ENCODE peak calls at places on chromosome 18, in nine cellular contexts. U, V, P, Z, A, S, W, C and Y are unnamed samples. For H3K4me1, the result is how much of the 10 kb centered on the place peaks cover.

GRCh38 chr18:46243673-46244072 is 139.5 kb downstream of the HAUS1 start:
- DNase-seq in U (no peak), V (no peak), P (no peak), Z (no peak), A (no peak), S (no peak), W (no peak), C (no peak), Y (no peak)

GRCh38 chr18:74682141-74682997 is 84.7 kb downstream of the ZNF407 start:
- DNase-seq in U (no peak), V (no peak), P (no peak), Z (no peak), A (no peak), S (no peak), W (no peak), C (no peak), Y (no peak)

GRCh38 chr18:58800582-58800981 is 64.1 kb upstream of the ZNF532 start:
- DNase-seq in U (no peak), V (no peak), P (no peak), Z (no peak), A (no peak), S (no peak), W (no peak), C (no peak), Y (no peak)

GRCh38 chr18:68083131-68083530 is 566.6 kb upstream of the DSEL start:
- DNase-seq in U (no peak), V (no peak), P (no peak), Z (no peak), A (no peak), S (no peak), W (no peak), C (no peak), Y (no peak)

GRCh38 chr18:2964349-2965010 is 48.5 kb downstream of the LPIN2 start:
- DNase-seq in U (no peak), V (no peak), P (no peak), Z (no peak), A (no peak), S (no peak), W (no peak), C (no peak), Y (no peak)

GRCh38 chr18:25075793-25076192 is 276.2 kb downstream of the ZNF521 start:
- DNase-seq in U (no peak), V (no peak), P (no peak), Z (no peak), A (no peak), S (no peak), W (no peak), C (no peak), Y (no peak)

GRCh38 chr18:56807883-56808282 is 156.7 kb downstream of the WDR7 start:
- DNase-seq in U (no peak), V (no peak), P (no peak), Z (no peak), A (no peak), S (no peak), W (no peak), C (no peak), Y (no peak)

GRCh38 chr18:40088130-40088529 is 1866.9 kb upstream of the PIK3C3 start:
- DNase-seq in U (no peak), V (no peak), P (no peak), Z (no peak), A (no peak), S (no peak), W (no peak), C (no peak), Y (no peak)

GRCh38 chr18:76348267-76349066 is 146.6 kb downstream of the ZNF516 start:
- DNase-seq in U (no peak), V (no peak), P (peak), Z (no peak), A (peak), S (no peak), W (no peak), C (no peak), Y (peak)

GRCh38 chr18:11136241-11136640 is 13.1 kb downstream of the PIEZO2 start:
- DNase-seq in U (no peak), V (no peak), P (no peak), Z (no peak), A (no peak), S (no peak), W (no peak), C (no peak), Y (no peak)

GRCh38 chr18:45409971-45410370 is 205.3 kb upstream of the SLC14A2 start:
- DNase-seq in U (no peak), V (no peak), P (no peak), Z (no peak), A (no peak), S (no peak), W (no peak), C (no peak), Y (no peak)

GRCh38 chr18:50286391-50287027 is 983 bp downstream of the CXXC1 start:
- DNase-seq in U (peak), V (no peak), P (no peak), Z (peak), A (no peak), S (peak), W (peak), C (no peak), Y (no peak)

GRCh38 chr18:75489493-75490190 is 62.1 kb upstream of the SMIM21 start:
- DNase-seq in U (no peak), V (peak), P (no peak), Z (no peak), A (peak), S (peak), W (no peak), C (no peak), Y (no peak)

GRCh38 chr18:63261029-63261428 is 58.5 kb downstream of the BCL2 start:
- DNase-seq in U (no peak), V (no peak), P (no peak), Z (no peak), A (no peak), S (no peak), W (no peak), C (no peak), Y (no peak)

GRCh38 chr18:63260075-63260754 is 59.4 kb downstream of the BCL2 start:
- DNase-seq in U (no peak), V (no peak), P (no peak), Z (no peak), A (no peak), S (no peak), W (no peak), C (no peak), Y (no peak)

GRCh38 chr18:63257453-63257852 is 62.1 kb downstream of the BCL2 start:
- DNase-seq in U (no peak), V (no peak), P (no peak), Z (no peak), A (no peak), S (no peak), W (no peak), C (no peak), Y (no peak)

GRCh38 chr18:63258749-63259580 is 60.6 kb downstream of the BCL2 start:
- DNase-seq in U (no peak), V (no peak), P (no peak), Z (no peak), A (no peak), S (no peak), W (no peak), C (no peak), Y (no peak)

GRCh38 chr18:63259581-63259830 is 60.1 kb downstream of the BCL2 start:
- DNase-seq in U (no peak), V (no peak), P (no peak), Z (no peak), A (no peak), S (no peak), W (no peak), C (no peak), Y (no peak)
- H3K27ac ChIP-seq in U (no peak), V (no peak), P (peak), Z (peak), A (no peak), S (no peak), W (no peak), C (peak), Y (no peak)

GRCh38 chr18:8030201-8030600 is 463.1 kb downstream of the PTPRM start:
- DNase-seq in U (no peak), V (no peak), P (no peak), Z (no peak), A (no peak), S (no peak), W (no peak), C (no peak), Y (no peak)
- TF ChIP-seq EP300 in U (no peak), V (no peak), P (no peak), Z (no peak), A (no peak), S (no peak), W (no peak), C (no peak), Y (no peak)

DNA sequence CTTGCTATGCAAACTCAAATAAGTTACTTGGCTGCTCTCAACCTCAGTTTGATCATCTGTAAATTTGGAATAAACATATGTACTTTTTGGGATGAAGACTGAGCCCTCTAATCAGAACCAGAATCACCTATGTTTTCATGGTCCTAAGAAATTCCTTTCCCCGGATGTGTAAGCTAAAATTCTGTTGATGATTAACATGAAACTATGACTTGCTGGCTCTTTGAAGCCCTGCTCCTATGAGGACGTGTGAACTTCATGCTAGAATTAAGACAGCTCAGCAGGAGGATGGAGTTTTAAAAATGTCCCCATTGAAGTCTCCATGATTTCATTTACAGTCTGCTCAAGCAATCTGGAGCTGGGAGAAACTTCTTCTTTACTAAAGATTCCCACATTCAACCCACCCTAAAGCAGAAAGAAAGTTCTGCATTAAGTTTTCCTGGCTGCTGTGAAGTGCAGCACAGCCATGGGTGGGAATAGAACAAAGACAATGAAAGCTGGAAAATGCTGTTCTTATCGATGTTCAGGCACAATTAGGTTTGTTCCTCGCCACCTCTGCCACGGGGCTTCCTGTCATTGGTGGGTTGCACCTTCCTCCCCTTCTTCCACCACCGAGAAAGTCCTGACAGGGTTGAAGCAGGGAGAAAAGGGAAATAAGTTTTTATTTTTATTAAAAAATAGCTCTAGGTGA is 50.9 kb downstream of the ADCYAP1 start:
- DNase-seq in U (no peak), V (no peak), P (no peak), Z (no peak), A (peak), S (no peak), W (no peak), C (no peak), Y (no peak)
- H3K4me1 ChIP-seq in U (under half), V (under half), P (under half), Z (under half), A (under half), S (under half), W (under half), C (under half), Y (under half)

GRCh38 chr18:54775686-54776085 is 52.6 kb upstream of the RAB27B start:
- DNase-seq in U (no peak), V (peak), P (peak), Z (no peak), A (no peak), S (no peak), W (no peak), C (no peak), Y (no peak)
- H3K27ac ChIP-seq in U (peak), V (peak), P (peak), Z (no peak), A (no peak), S (no peak), W (no peak), C (no peak), Y (no peak)

GRCh38 chr18:62827397-62827796 is 112.1 kb downstream of the PHLPP1 start:
- DNase-seq in U (no peak), V (no peak), P (no peak), Z (no peak), A (no peak), S (no peak), W (no peak), C (no peak), Y (no peak)

GRCh38 chr18:62825382-62825781 is 110.0 kb downstream of the PHLPP1 start:
- DNase-seq in U (no peak), V (no peak), P (no peak), Z (no peak), A (no peak), S (no peak), W (no peak), C (no peak), Y (no peak)

GRCh38 chr18:62828852-62829251 is 113.5 kb downstream of the PHLPP1 start:
- DNase-seq in U (no peak), V (no peak), P (no peak), Z (no peak), A (no peak), S (no peak), W (no peak), C (no peak), Y (no peak)

GRCh38 chr18:62829936-62830335 is 114.6 kb downstream of the PHLPP1 start:
- DNase-seq in U (no peak), V (no peak), P (no peak), Z (no peak), A (no peak), S (no peak), W (peak), C (no peak), Y (no peak)

GRCh38 chr18:62828091-62828640 is 112.8 kb downstream of the PHLPP1 start:
- DNase-seq in U (no peak), V (no peak), P (no peak), Z (no peak), A (no peak), S (no peak), W (no peak), C (no peak), Y (no peak)
- TF ChIP-seq EP300 in U (no peak), V (no peak), P (no peak), Z (no peak), A (no peak), S (no peak), W (no peak), C (no peak), Y (no peak)

DNA sequence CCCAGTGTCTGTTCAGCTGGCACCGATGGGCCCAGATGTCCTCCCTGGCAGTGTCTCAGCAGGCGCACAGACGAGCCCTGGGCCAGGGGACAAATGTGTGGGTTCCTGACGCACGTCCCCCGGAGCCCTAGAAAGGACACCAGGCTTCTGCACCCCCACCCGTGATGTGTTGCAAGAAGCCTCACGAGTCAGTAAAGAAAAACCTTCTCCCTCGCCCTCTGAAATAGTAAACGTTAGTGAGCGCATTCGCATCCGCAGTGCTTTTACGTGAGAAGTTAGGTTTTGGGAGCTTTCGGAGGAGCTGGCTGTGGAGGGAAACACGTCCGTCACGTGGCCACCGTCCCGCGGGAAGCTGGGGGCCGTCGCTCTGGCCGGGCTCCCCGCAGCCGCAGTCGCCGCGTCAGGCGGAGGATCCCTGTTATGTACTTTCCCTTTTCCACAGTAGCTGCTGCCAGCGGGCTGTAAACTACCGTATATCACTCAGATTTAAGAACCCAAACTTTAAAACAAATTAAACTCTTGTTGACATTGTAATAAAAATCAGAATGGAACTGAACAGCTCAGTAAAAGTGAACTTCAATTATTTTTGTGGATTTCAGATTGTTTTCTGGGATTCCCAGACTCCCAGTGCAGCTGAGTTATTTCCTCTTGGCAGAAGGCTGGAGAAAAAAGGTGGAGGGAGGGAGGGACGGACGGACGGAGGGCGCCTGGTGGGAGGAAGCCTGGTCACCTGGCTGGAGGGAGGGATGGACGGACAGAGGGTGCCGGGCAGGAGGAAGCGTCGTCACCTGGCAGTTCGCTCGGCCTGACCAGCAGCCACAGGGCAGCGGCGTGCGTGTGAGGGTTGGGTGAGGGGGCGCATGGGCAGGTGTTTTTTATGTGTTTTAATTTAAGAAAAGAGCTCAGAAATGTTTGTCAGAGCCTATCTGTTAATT is 112.1 kb downstream of the NFATC1 start:
- DNase-seq in U (peak), V (no peak), P (peak), Z (peak), A (no peak), S (peak), W (no peak), C (peak), Y (peak)
- H3K4me1 ChIP-seq in U (under half), V (under half), P (under half), Z (under half), A (under half), S (under half), W (under half), C (under half), Y (under half)

GRCh38 chr18:33802955-33803354 is 224.9 kb downstream of the ASXL3 start:
- DNase-seq in U (peak), V (no peak), P (peak), Z (no peak), A (no peak), S (no peak), W (no peak), C (no peak), Y (peak)
- H3K27ac ChIP-seq in U (peak), V (no peak), P (peak), Z (no peak), A (no peak), S (no peak), W (no peak), C (no peak), Y (no peak)

GRCh38 chr18:31738460-31739407 is 21.9 kb downstream of the SLC25A52 start:
- DNase-seq in U (no peak), V (no peak), P (no peak), Z (no peak), A (peak), S (no peak), W (peak), C (no peak), Y (no peak)
- TF ChIP-seq EP300 in U (no peak), V (no peak), P (no peak), Z (no peak), A (peak), S (no peak), W (peak), C (no peak), Y (no peak)

GRCh38 chr18:36685580-36685979 is 143.2 kb downstream of the TPGS2 start:
- DNase-seq in U (no peak), V (no peak), P (no peak), Z (no peak), A (no peak), S (no peak), W (no peak), C (no peak), Y (no peak)
- H3K4me1 ChIP-seq in U (under half), V (under half), P (under half), Z (under half), A (under half), S (under half), W (under half), C (under half), Y (under half)

GRCh38 chr18:21162786-21163185 is 51.2 kb upstream of the ROCK1 start:
- DNase-seq in U (no peak), V (no peak), P (no peak), Z (no peak), A (no peak), S (no peak), W (no peak), C (no peak), Y (no peak)
- H3K27ac ChIP-seq in U (peak), V (no peak), P (peak), Z (no peak), A (no peak), S (no peak), W (no peak), C (no peak), Y (peak)